ENCODE peak calls at places on chromosome 6, in five cellular contexts. W is sigmoid colon, I is ovary, B is upper lobe of left lung, D is stomach. O is an unnamed sample.

GRCh38 chr6:164152611-164153010 is 738.1 kb downstream of the QKI start:
- DNase-seq in B (no peak), I (no peak), D (no peak), W (no peak), O (no peak)

GRCh38 chr6:135054238-135054574 is 416 bp downstream of the HBS1L start:
- DNase-seq in B (no peak), D (no peak), W (no peak), I (no peak), O (no peak)

GRCh38 chr6:118263929-118264486 is 284.1 kb upstream of the PLN start:
- DNase-seq in I (no peak), D (no peak), B (no peak), W (no peak), O (no peak)

GRCh38 chr6:389622-390021 is 1.9 kb upstream of the IRF4 start:
- DNase-seq in B (no peak), W (no peak), I (no peak), D (no peak), O (no peak)

GRCh38 chr6:109369724-109370123 is 12.5 kb downstream of the CD164 start:
- DNase-seq in B (no peak), I (no peak), W (no peak), D (no peak), O (no peak)

GRCh38 chr6:129138739-129139405 is 255.9 kb downstream of the LAMA2 start:
- DNase-seq in I (no peak), W (no peak), D (no peak), B (no peak), O (peak; percentile 50)

GRCh38 chr6:166996406-166996805 is 2.8 kb upstream of the CEP43 start:
- DNase-seq in I (no peak), W (no peak), D (no peak), B (peak; percentile 51), O (no peak)

GRCh38 chr6:74871757-74872156 is 334.1 kb downstream of the COL12A1 start:
- DNase-seq in I (no peak), W (no peak), D (no peak), B (no peak), O (no peak)

GRCh38 chr6:35259946-35260626 is 551 bp downstream of the ZNF76 start:
- DNase-seq in B (peak; percentile 88), D (peak; percentile 69), I (peak; percentile 84), W (peak; percentile 87), O (peak; percentile 51)

GRCh38 chr6:125794342-125795137 is 3.8 kb downstream of the NCOA7 start:
- DNase-seq in I (no peak), W (no peak), B (no peak), D (no peak), O (no peak)

GRCh38 chr6:159762681-159763293 is 942 bp downstream of the ACAT2 start:
- DNase-seq in D (no peak), W (peak; percentile 73), I (peak; percentile 53), B (peak; percentile 61), O (peak; percentile 12)

GRCh38 chr6:130259140-130259539 is 36.4 kb upstream of the SAMD3 start:
- DNase-seq in B (no peak), I (no peak), W (no peak), D (no peak), O (no peak)
- TF ChIP-seq EP300 in B (no peak), I (no peak), W (no peak), D (no peak), O (no peak)

GRCh38 chr6:5507056-5507722 is 245.9 kb downstream of the FARS2 start:
- DNase-seq in W (no peak), I (no peak), B (no peak), D (no peak), O (no peak)

GRCh38 chr6:5506149-5506548 is 244.8 kb downstream of the FARS2 start:
- DNase-seq in D (no peak), I (no peak), B (no peak), W (no peak), O (no peak)

GRCh38 chr6:5504078-5504477 is 242.8 kb downstream of the FARS2 start:
- DNase-seq in I (no peak), D (no peak), W (no peak), B (no peak), O (no peak)

GRCh38 chr6:5509106-5509505 is 247.8 kb downstream of the FARS2 start:
- DNase-seq in B (no peak), W (no peak), D (no peak), I (no peak), O (no peak)

DNA sequence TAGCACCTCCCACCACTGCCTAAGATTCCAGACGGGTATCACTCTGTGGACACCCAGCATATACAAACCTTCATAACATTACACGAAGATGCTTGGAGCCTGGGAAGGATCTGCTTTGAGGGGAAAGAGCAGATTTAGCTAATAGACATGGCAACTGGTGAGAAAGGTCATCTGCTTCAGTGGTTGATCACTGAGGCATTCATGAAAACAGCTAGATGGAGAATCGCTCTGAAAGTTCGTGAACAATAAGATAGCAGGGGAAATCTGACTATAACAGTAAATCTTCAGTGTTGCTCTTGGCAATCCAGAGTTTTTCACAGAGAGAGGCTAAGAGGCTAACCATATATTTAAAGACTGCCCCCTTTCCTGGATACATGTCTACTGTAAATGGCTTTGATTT is 245.3 kb downstream of the FARS2 start:
- DNase-seq in W (no peak), D (no peak), B (no peak), I (no peak), O (no peak)
- TF ChIP-seq EP300 in W (no peak), D (no peak), B (no peak), I (no peak), O (no peak)

GRCh38 chr6:94124333-94124732 is 705.0 kb upstream of the EPHA7 start:
- DNase-seq in B (no peak), D (no peak), W (no peak), I (no peak), O (no peak)
- TF ChIP-seq EP300 in B (no peak), D (no peak), W (no peak), I (no peak), O (no peak)

GRCh38 chr6:46204880-46205650 is 34.3 kb upstream of the ENPP5 start:
- DNase-seq in B (no peak), W (no peak), I (no peak), D (no peak), O (no peak)

GRCh38 chr6:46211917-46212316 is 41.1 kb upstream of the ENPP5 start:
- DNase-seq in D (no peak), I (no peak), W (no peak), B (no peak), O (no peak)

GRCh38 chr6:46207174-46207573 is 36.4 kb upstream of the ENPP5 start:
- DNase-seq in B (no peak), D (no peak), I (no peak), W (no peak), O (no peak)

GRCh38 chr6:46210294-46210693 is 39.5 kb upstream of the ENPP5 start:
- DNase-seq in W (no peak), D (no peak), B (no peak), I (no peak), O (no peak)

GRCh38 chr6:46208303-46208702 is 37.5 kb upstream of the ENPP5 start:
- DNase-seq in I (no peak), B (no peak), D (no peak), W (no peak), O (no peak)
- TF ChIP-seq EP300 in I (no peak), B (no peak), D (no peak), W (no peak), O (no peak)

O was measured in tibial nerve.